ENCODE peak calls at places on chromosomes 11 and 22, in seven cellular contexts. E, B, D, K, G, S and M are unnamed samples.

GRCh38 chr11:41982975-41983374 is 523.5 kb upstream of the LRRC4C start:
- DNase-seq in E (no peak), B (no peak), D (no peak), K (no peak), G (no peak), S (no peak), M (no peak)

GRCh38 chr11:30635401-30635989 is 49.3 kb upstream of the MPPED2 start:
- DNase-seq in E (no peak), B (no peak), D (no peak), K (peak), G (no peak), S (peak), M (no peak)

GRCh38 chr11:108891909-108892511 is 227.1 kb downstream of the DDX10 start:
- DNase-seq in E (no peak), B (no peak), D (no peak), K (no peak), G (no peak), S (no peak), M (no peak)

GRCh38 chr11:134658481-134659080 is 246.5 kb upstream of the B3GAT1 start:
- DNase-seq in E (no peak), B (no peak), D (no peak), K (no peak), G (no peak), S (no peak), M (no peak)

GRCh38 chr11:13102865-13103539 is 93.9 kb downstream of the RASSF10 start:
- DNase-seq in E (no peak), B (no peak), D (no peak), K (no peak), G (no peak), S (no peak), M (no peak)

GRCh38 chr11:33376331-33377099 is 119.3 kb downstream of the HIPK3 start:
- DNase-seq in E (no peak), B (no peak), D (no peak), K (no peak), G (no peak), S (peak), M (no peak)

GRCh38 chr11:130403967-130404366 is 24.4 kb downstream of the ADAMTS8 start:
- DNase-seq in E (no peak), B (no peak), D (no peak), K (peak), G (no peak), S (no peak), M (no peak)

GRCh38 chr11:36447947-36448346 is 62.1 kb downstream of the TRAF6 start:
- DNase-seq in E (no peak), B (no peak), D (no peak), K (no peak), G (no peak), S (no peak), M (no peak)

GRCh38 chr11:64763804-64764611 is 4.2 kb upstream of the PYGM start:
- DNase-seq in E (no peak), B (no peak), D (no peak), K (no peak), G (no peak), S (no peak), M (no peak)

GRCh38 chr11:82233211-82233610 is 500.5 kb downstream of the FAM181B start:
- DNase-seq in E (no peak), B (no peak), D (no peak), K (no peak), G (no peak), S (no peak), M (no peak)

GRCh38 chr11:130037881-130038601 is 31.7 kb upstream of the APLP2 start:
- DNase-seq in E (peak), B (no peak), D (no peak), K (no peak), G (peak), S (no peak), M (no peak)

GRCh38 chr11:20612416-20612815 is 13.0 kb downstream of the SLC6A5 start:
- DNase-seq in E (no peak), B (no peak), D (no peak), K (no peak), G (no peak), S (no peak), M (no peak)

GRCh38 chr11:86442420-86442819 is 67.7 kb downstream of the CCDC81 start:
- DNase-seq in E (no peak), B (no peak), D (no peak), K (no peak), G (no peak), S (no peak), M (no peak)

GRCh38 chr11:76445122-76446084 is 585 bp downstream of the EMSY start:
- DNase-seq in E (peak), B (peak), D (no peak), K (peak), G (peak), S (peak), M (peak)

GRCh38 chr11:34075178-34075820 is 23.8 kb downstream of the CAPRIN1 start:
- DNase-seq in E (no peak), B (peak), D (no peak), K (no peak), G (no peak), S (no peak), M (no peak)

GRCh38 chr11:37496196-37496595 is 898.2 kb upstream of the RAG2 start:
- DNase-seq in E (no peak), B (no peak), D (no peak), K (no peak), G (no peak), S (no peak), M (no peak)

GRCh38 chr22:28894320-28894719 is 10.9 kb downstream of the ZNRF3 start:
- DNase-seq in E (no peak), B (no peak), D (no peak), K (no peak), G (no peak), S (no peak), M (no peak)

GRCh38 chr22:36658900-36659299 is 44.7 kb downstream of the CACNG2 start:
- DNase-seq in E (no peak), B (no peak), D (no peak), K (no peak), G (no peak), S (no peak), M (no peak)

GRCh38 chr22:30183271-30183670 is 63.3 kb downstream of the LIF start:
- DNase-seq in E (no peak), B (no peak), D (no peak), K (no peak), G (no peak), S (no peak), M (no peak)

GRCh38 chr22:29030016-29030617 is 31.5 kb downstream of the C22orf31 start:
- DNase-seq in E (peak), B (peak), D (no peak), K (no peak), G (no peak), S (no peak), M (no peak)

GRCh38 chr11:110366234-110366633 is 63.5 kb upstream of the FDX1 start:
- DNase-seq in E (no peak), B (no peak), D (no peak), K (no peak), G (no peak), S (no peak), M (no peak)
- TF ChIP-seq JUND in E (no peak), B (no peak), D (no peak), K (no peak), G (no peak), S (no peak), M (no peak)

DNA sequence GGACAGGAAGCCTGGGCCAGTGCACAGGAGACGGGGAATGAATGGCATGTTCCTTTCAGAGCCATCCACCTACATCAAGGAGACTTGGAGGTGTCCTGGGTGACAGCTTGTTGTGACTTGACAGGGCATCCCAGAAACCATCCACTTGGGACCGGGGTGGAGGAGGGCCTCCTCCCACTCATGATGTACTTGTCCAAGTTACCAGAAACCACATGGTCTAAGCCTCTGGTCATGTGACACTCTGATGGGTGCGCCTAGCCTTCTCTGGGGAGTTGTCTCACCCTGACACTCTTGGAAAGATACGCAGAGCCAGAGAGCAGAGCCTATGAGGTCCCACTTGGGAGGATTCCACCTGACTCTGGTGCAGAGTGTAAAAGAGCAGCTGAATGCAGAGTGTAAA is 21.6 kb upstream of the FXYD6 start:
- DNase-seq in E (no peak), B (no peak), D (no peak), K (no peak), G (no peak), S (no peak), M (no peak)
- TF ChIP-seq JUND in E (no peak), B (no peak), D (no peak), K (no peak), G (no peak), S (no peak), M (no peak)

DNA sequence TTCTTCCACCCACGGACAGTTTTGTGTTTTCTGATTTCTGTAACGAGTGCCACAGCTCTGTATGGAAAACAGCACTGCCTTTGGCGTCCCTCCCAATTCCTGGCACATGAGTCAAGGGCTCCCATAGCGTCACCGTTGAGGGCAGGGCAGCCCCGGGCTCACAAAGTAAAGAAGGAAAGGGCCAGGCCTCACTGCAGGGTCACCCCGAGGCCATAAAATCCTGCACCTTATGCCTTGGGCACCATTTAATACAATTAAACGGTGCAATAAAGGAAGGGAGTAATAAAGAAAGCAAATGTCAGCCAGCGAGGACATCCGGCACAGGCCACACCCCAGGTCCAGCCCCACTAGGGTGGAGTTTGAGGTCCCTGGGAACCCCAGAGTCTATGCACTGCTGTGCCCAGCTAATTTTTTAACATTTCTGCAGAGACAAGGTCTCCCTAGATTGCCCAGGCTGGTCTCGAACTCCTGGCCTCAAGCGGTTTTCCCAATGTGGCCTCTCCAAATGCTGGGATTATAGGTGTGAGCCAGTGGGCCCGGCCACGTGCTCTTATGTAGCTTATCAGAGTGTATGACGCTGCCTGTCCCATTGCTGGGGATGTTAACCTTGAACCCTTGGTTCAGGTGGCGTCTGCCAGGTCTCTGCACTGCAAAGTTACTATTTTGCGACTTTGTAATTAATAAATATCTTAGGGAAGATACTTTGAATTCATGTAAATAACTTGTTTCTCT is 13.6 kb upstream of the MUC2 start:
- DNase-seq in E (no peak), B (peak), D (no peak), K (no peak), G (no peak), S (no peak), M (peak)
- TF ChIP-seq JUND in E (no peak), B (no peak), D (no peak), K (no peak), G (no peak), S (no peak), M (no peak)

GRCh38 chr11:59615132-59615636 is 390 bp downstream of the OSBP start:
- DNase-seq in E (peak), B (peak), D (no peak), K (peak), G (no peak), S (no peak), M (peak)

GRCh38 chr11:59615637-59616395 is at the start of gene OSBP:
- DNase-seq in E (peak), B (peak), D (peak), K (peak), G (peak), S (peak), M (peak)

GRCh38 chr11:59617876-59618275 is 2.3 kb upstream of the OSBP start:
- DNase-seq in E (no peak), B (no peak), D (no peak), K (no peak), G (no peak), S (no peak), M (no peak)

GRCh38 chr11:59614277-59615131 is 1.1 kb downstream of the OSBP start:
- DNase-seq in E (no peak), B (no peak), D (no peak), K (no peak), G (no peak), S (no peak), M (peak)

GRCh38 chr11:59616396-59616982 is 915 bp upstream of the OSBP start:
- DNase-seq in E (peak), B (no peak), D (no peak), K (no peak), G (peak), S (no peak), M (no peak)
- TF ChIP-seq JUND in E (no peak), B (no peak), D (no peak), K (no peak), G (no peak), S (no peak), M (no peak)

DNA sequence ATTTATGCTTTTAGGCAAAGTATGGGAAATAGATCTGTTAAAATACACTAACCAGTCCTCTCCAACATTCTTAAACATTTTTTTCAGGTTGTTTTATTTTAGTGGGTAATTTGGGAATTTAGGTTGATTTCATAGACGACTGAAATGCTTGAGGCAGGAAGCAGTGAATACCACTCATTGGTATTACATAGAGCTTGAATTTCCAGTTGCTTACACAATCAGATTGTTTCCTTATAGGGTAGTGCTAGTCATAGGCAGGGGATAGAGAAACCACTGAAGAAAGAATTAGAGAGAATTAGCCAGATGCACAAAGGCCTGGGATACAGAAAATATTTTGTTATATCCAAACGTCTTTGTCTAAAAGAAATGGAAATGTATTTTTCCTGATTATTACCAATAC is 23.9 kb upstream of the LYVE1 start:
- DNase-seq in E (no peak), B (peak), D (no peak), K (no peak), G (no peak), S (no peak), M (peak)
- TF ChIP-seq JUND in E (no peak), B (peak), D (no peak), K (no peak), G (no peak), S (peak), M (no peak)

GRCh38 chr11:126440792-126441514 is 85.5 kb downstream of the ST3GAL4 start:
- DNase-seq in E (peak), B (peak), D (no peak), K (peak), G (peak), S (peak), M (peak)

GRCh38 chr11:126440276-126440675 is 84.8 kb downstream of the ST3GAL4 start:
- DNase-seq in E (no peak), B (no peak), D (no peak), K (no peak), G (no peak), S (no peak), M (no peak)

GRCh38 chr11:126444072-126444471 is 88.6 kb downstream of the ST3GAL4 start:
- DNase-seq in E (no peak), B (no peak), D (no peak), K (no peak), G (no peak), S (no peak), M (no peak)

GRCh38 chr11:126442523-126442922 is 87.0 kb downstream of the ST3GAL4 start:
- DNase-seq in E (no peak), B (no peak), D (no peak), K (no peak), G (no peak), S (peak), M (no peak)

DNA sequence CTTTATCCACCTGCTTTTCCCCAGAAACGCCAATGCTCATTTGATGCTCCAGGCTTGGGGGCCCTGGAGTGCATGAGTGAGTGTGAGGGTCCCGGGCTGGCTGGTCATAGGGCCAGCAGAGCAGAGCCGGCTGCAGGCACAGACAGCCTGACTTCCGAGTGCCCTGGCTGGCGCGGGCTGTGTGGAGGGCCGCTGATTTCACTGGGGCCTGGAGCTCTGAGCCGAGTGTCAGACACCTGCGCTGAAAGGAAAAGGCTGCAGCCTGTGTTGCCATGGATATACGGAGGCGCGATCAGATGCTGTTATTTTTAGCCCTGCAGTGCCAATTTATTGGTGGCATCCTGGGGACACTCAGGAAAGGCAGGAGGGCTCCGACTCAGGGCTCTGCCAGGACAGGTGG is 87.6 kb downstream of the ST3GAL4 start:
- DNase-seq in E (no peak), B (no peak), D (no peak), K (no peak), G (no peak), S (peak), M (no peak)
- TF ChIP-seq JUND in E (no peak), B (no peak), D (no peak), K (no peak), G (no peak), S (no peak), M (no peak)

GRCh38 chr11:10310301-10310841 is 5.5 kb downstream of the ADM start:
- DNase-seq in E (no peak), B (no peak), D (no peak), K (no peak), G (no peak), S (no peak), M (peak)
- TF ChIP-seq JUND in E (no peak), B (no peak), D (no peak), K (peak), G (no peak), S (no peak), M (no peak)

GRCh38 chr11:119323532-119324033 is 6.7 kb upstream of the MCAM start:
- DNase-seq in E (peak), B (peak), D (peak), K (no peak), G (peak), S (peak), M (peak)
- TF ChIP-seq JUND in E (no peak), B (no peak), D (no peak), K (no peak), G (peak), S (no peak), M (no peak)

DNA sequence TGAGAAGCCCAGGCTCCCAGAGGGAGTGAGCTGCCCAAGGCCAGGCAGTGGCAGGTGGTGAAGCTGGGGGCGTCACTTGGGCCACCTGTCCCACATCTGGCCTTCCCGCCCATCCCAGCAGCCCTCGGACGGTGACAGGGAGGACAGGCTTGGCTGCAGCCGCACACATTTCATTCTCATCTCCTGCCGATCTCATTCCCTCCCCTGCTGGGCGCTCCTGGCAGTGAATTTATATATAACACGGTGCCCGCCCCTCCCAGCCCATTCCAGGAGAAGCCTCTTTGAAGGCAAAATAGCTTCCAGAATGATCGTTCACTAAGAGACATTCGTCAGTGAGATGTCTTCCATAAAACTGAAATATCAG is 861.3 kb downstream of the TBC1D22A start:
- DNase-seq in E (no peak), B (no peak), D (no peak), K (no peak), G (peak), S (no peak), M (no peak)
- TF ChIP-seq JUND in E (no peak), B (no peak), D (no peak), K (no peak), G (no peak), S (no peak), M (no peak)

DNA sequence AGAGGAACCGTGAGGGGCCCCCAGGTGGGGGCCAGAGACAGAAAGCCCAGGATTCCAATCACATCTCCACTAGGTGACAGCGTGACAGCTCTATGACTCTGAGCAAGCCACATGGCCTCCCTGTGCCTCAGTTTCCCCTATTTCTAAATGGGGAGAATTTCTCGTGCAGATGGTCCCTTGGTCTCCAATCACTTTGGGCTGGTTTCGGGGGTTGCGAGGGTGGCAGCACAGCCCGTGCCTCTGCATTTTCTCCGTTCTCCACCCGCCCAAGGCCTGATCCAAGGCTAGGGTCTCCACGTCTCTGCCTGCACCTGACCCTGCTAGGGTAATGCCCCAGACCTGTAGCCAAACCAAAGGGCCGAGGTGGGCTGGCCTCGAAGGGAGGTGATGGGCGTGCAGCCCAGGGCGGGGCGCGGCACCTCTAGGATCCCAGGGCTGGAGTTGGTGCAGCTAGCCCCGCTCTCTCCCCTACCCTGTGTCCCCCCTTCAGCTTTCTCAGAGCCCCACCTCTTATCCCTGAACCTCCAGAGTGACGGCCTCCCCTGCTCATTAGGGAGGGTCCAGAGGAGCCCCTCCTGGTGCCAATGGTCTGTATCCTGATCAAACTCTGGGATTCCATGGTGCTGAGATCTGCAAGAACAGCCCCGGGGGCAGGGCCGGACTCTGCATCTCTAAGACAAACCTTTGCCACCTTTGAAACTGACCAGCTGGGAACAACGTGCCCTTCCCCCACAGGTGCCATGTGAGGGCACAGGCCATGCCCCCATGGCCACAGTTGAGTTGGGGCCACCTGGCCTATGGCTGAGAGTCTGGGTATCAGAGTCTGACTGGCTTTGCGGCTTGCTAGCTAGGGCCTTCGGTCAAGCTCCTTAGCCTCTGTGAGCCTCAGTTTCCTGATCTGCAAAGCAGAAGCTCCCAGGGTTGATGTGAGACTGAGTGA is 22.9 kb upstream of the CBX7 start:
- DNase-seq in E (no peak), B (no peak), D (no peak), K (no peak), G (no peak), S (no peak), M (no peak)
- TF ChIP-seq JUND in E (no peak), B (no peak), D (no peak), K (no peak), G (no peak), S (no peak), M (no peak)